ENCODE peak calls at places on chromosomes 5 and 9, in six cellular contexts. I, T, E, Q, U and N are unnamed samples.

GRCh38 chr9:109812818-109813281 is 32.9 kb downstream of the PALM2AKAP2 start:
- DNase-seq in I (no peak), T (no peak), E (no peak), Q (peak), U (no peak), N (no peak)

GRCh38 chr9:127008076-127008475 is 93.5 kb downstream of the RALGPS1 start:
- DNase-seq in I (no peak), T (no peak), E (no peak), Q (no peak), U (no peak), N (no peak)

GRCh38 chr5:132666310-132667123 is 7.3 kb upstream of the IL4 start:
- DNase-seq in I (no peak), T (no peak), E (no peak), Q (no peak), U (no peak), N (no peak)

GRCh38 chr9:114004221-114004716 is 73.8 kb downstream of the AMBP start:
- DNase-seq in I (peak), T (no peak), E (no peak), Q (no peak), U (no peak), N (no peak)

GRCh38 chr5:79753863-79754645 is 64.4 kb downstream of the CMYA5 start:
- DNase-seq in I (no peak), T (no peak), E (no peak), Q (no peak), U (no peak), N (no peak)

GRCh38 chr9:130243015-130243881 is 22.3 kb upstream of the HMCN2 start:
- DNase-seq in I (peak), T (peak), E (peak), Q (peak), U (peak), N (peak)

GRCh38 chr9:90722116-90722515 is 79.5 kb upstream of the DIRAS2 start:
- DNase-seq in I (no peak), T (no peak), E (no peak), Q (no peak), U (no peak), N (no peak)

GRCh38 chr9:130010151-130010988 is 32.6 kb downstream of the FNBP1 start:
- DNase-seq in I (no peak), T (peak), E (peak), Q (no peak), U (no peak), N (no peak)

GRCh38 chr5:132054031-132054696 is 6.3 kb upstream of the IL3 start:
- DNase-seq in I (peak), T (no peak), E (no peak), Q (no peak), U (no peak), N (no peak)

GRCh38 chr5:156380846-156381245 is 53.9 kb downstream of the SGCD start:
- DNase-seq in I (no peak), T (no peak), E (no peak), Q (no peak), U (peak), N (no peak)

GRCh38 chr9:133609311-133610098 is at the start of gene FAM163B:
- DNase-seq in I (peak), T (peak), E (no peak), Q (peak), U (peak), N (no peak)